ENCODE peak calls at places on chromosomes 11 and 22, in nine cellular contexts. O is adrenal gland; W is bronchial epithelial cell; K is HT1080; X is Panc1; Q is GM13976; N is pons; T is stimulated activated CD4-positive, alpha-beta T cell treated with anti-CD3 and anti-CD28 coated beads, Interleukin-2, amount 100 ng/mL, for 48 hours; S is non-pigmented ciliary epithelial cell. V is an unnamed sample.

GRCh38 chr11:91792779-91793262 is 431.8 kb upstream of the FAT3 start:
- DNase-seq in O (no peak), W (no peak), K (peak; percentile 34), X (no peak), Q (no peak), N (no peak), T (no peak), S (no peak), V (no peak)

GRCh38 chr22:41822289-41823057 is 10.4 kb upstream of the SREBF2 start:
- DNase-seq in O (peak; percentile 30), W (peak; percentile 87), K (peak; percentile 79), X (peak; percentile 33), Q (peak; percentile 72), N (peak; percentile 82), T (peak; percentile 29), S (peak; percentile 32), V (peak; percentile 60)

GRCh38 chr11:130383363-130384168 is 44.8 kb downstream of the ADAMTS8 start:
- DNase-seq in O (no peak), W (peak; percentile 1), K (peak; percentile 95), X (no peak), Q (no peak), N (no peak), T (no peak), S (peak; percentile 93), V (no peak)

GRCh38 chr11:134101292-134101691 is 32.4 kb downstream of the JAM3 start:
- DNase-seq in O (no peak), W (no peak), K (no peak), X (no peak), Q (no peak), N (no peak), T (no peak), S (no peak), V (no peak)

GRCh38 chr22:21845558-21846452 is 21.6 kb downstream of the MAPK1 start:
- DNase-seq in O (no peak), W (no peak), K (no peak), X (no peak), Q (no peak), N (no peak), T (no peak), S (no peak), V (no peak)

GRCh38 chr22:47297261-47298016 is 535.0 kb downstream of the TBC1D22A start:
- DNase-seq in O (no peak), W (no peak), K (no peak), X (no peak), Q (no peak), N (no peak), T (no peak), S (no peak), V (no peak)

GRCh38 chr11:33931032-33931431 is 39.2 kb upstream of the LMO2 start:
- DNase-seq in O (no peak), W (peak; percentile 70), K (no peak), X (no peak), Q (no peak), N (no peak), T (no peak), S (no peak), V (no peak)

GRCh38 chr11:30196400-30197206 is 34.2 kb upstream of the FSHB start:
- DNase-seq in O (peak; percentile 67), W (peak; percentile 49), K (peak; percentile 49), X (peak; percentile 24), Q (peak; percentile 22), N (peak; percentile 60), T (peak; percentile 28), S (peak; percentile 20), V (peak; percentile 43)

GRCh38 chr11:84719935-84720577 is 907.1 kb downstream of the DLG2 start:
- DNase-seq in O (peak; percentile 14), W (no peak), K (no peak), X (no peak), Q (no peak), N (peak; percentile 14), T (no peak), S (no peak), V (no peak)

GRCh38 chr11:133956650-133957633 is at the start of gene IGSF9B:
- DNase-seq in O (peak; percentile 81), W (peak; percentile 56), K (peak; percentile 74), X (peak; percentile 17), Q (peak; percentile 96), N (peak; percentile 74), T (peak; percentile 88), S (no peak), V (peak; percentile 54)

GRCh38 chr22:26648011-26648497 is 9.3 kb upstream of the MIAT start:
- DNase-seq in O (no peak), W (no peak), K (peak; percentile 37), X (no peak), Q (no peak), N (no peak), T (no peak), S (no peak), V (peak; percentile 79)

GRCh38 chr11:75270896-75271415 is 30.4 kb downstream of the TPBGL start:
- DNase-seq in O (peak; percentile 41), W (peak; percentile 34), K (peak; percentile 13), X (no peak), Q (no peak), N (no peak), T (no peak), S (no peak), V (peak; percentile 45)

GRCh38 chr22:40200795-40201194 is 23.1 kb downstream of the TNRC6B start:
- DNase-seq in O (peak; percentile 10), W (no peak), K (no peak), X (no peak), Q (no peak), N (no peak), T (no peak), S (no peak), V (no peak)

GRCh38 chr11:73320786-73321325 is 12.8 kb downstream of the ARHGEF17 start:
- DNase-seq in O (no peak), W (peak; percentile 20), K (no peak), X (no peak), Q (no peak), N (no peak), T (no peak), S (no peak), V (no peak)

GRCh38 chr11:41950470-41951143 is 491.2 kb upstream of the LRRC4C start:
- DNase-seq in O (no peak), W (no peak), K (no peak), X (no peak), Q (no peak), N (no peak), T (no peak), S (no peak), V (peak; percentile 14)

GRCh38 chr22:50306753-50307749 is at the start of gene PLXNB2:
- DNase-seq in O (peak; percentile 89), W (peak; percentile 40), K (peak; percentile 62), X (no peak), Q (peak; percentile 94), N (peak; percentile 86), T (no peak), S (no peak), V (peak; percentile 79)

GRCh38 chr11:2691355-2691761 is 8.4 kb downstream of the KCNQ1OT1 start:
- DNase-seq in O (no peak), W (no peak), K (no peak), X (no peak), Q (no peak), N (no peak), T (no peak), S (no peak), V (no peak)

GRCh38 chr22:27627444-27627833 is 174.1 kb downstream of the MN1 start:
- DNase-seq in O (no peak), W (no peak), K (no peak), X (no peak), Q (no peak), N (no peak), T (no peak), S (no peak), V (no peak)

GRCh38 chr11:103534959-103535358 is 425.7 kb downstream of the DYNC2H1 start:
- DNase-seq in O (no peak), W (no peak), K (no peak), X (no peak), Q (no peak), N (no peak), T (no peak), S (no peak), V (no peak)

GRCh38 chr11:2303627-2304155 is 1.9 kb downstream of the TSPAN32 start:
- DNase-seq in O (peak; percentile 31), W (no peak), K (no peak), X (no peak), Q (no peak), N (no peak), T (no peak), S (no peak), V (no peak)

GRCh38 chr11:28606930-28607329 is 498.7 kb downstream of the METTL15 start:
- DNase-seq in O (no peak), W (peak; percentile 28), K (peak; percentile 65), X (no peak), Q (no peak), N (peak; percentile 25), T (no peak), S (no peak), V (no peak)

GRCh38 chr11:845872-846271 is 3.2 kb downstream of the TSPAN4 start:
- DNase-seq in O (no peak), W (no peak), K (no peak), X (no peak), Q (no peak), N (no peak), T (no peak), S (no peak), V (no peak)

GRCh38 chr11:110710520-110711381 is 1.5 kb downstream of the ARHGAP20 start:
- DNase-seq in O (peak; percentile 76), W (peak; percentile 34), K (no peak), X (no peak), Q (peak; percentile 25), N (peak; percentile 44), T (no peak), S (no peak), V (no peak)

GRCh38 chr22:20610243-20610686 is 102.9 kb downstream of the MED15 start:
- DNase-seq in O (no peak), W (peak; percentile 26), K (no peak), X (no peak), Q (peak; percentile 26), N (no peak), T (no peak), S (no peak), V (no peak)

GRCh38 chr11:6757373-6757967 is 14.3 kb downstream of the OR2AG2 start:
- DNase-seq in O (peak; percentile 42), W (peak; percentile 55), K (peak; percentile 45), X (no peak), Q (peak; percentile 32), N (peak; percentile 85), T (peak; percentile 54), S (peak; percentile 18), V (peak; percentile 70)

GRCh38 chr11:70507466-70508230 is 109.3 kb downstream of the CTTN start:
- DNase-seq in O (no peak), W (no peak), K (no peak), X (no peak), Q (no peak), N (no peak), T (no peak), S (no peak), V (no peak)

GRCh38 chr11:1771700-1772099 is 8.0 kb upstream of the CTSD start:
- DNase-seq in O (peak; percentile 49), W (peak; percentile 56), K (peak; percentile 71), X (no peak), Q (no peak), N (no peak), T (no peak), S (no peak), V (no peak)

GRCh38 chr22:50200333-50201190 is at the start of gene SELENOO:
- DNase-seq in O (peak; percentile 91), W (peak; percentile 63), K (peak; percentile 82), X (no peak), Q (peak; percentile 99), N (peak; percentile 79), T (peak; percentile 90), S (no peak), V (peak; percentile 91)

GRCh38 chr11:64120951-64121569 is 44.9 kb downstream of the MACROD1 start:
- DNase-seq in O (no peak), W (peak; percentile 85), K (peak; percentile 39), X (no peak), Q (no peak), N (peak; percentile 41), T (no peak), S (no peak), V (no peak)

GRCh38 chr11:98300777-98301176 is 720.0 kb upstream of the CNTN5 start:
- DNase-seq in O (no peak), W (no peak), K (no peak), X (no peak), Q (no peak), N (no peak), T (no peak), S (no peak), V (no peak)

GRCh38 chr22:33766056-33766455 is 154.2 kb downstream of the LARGE1 start:
- DNase-seq in O (no peak), W (no peak), K (no peak), X (no peak), Q (no peak), N (no peak), T (no peak), S (no peak), V (no peak)